ENCODE peak calls at places on chromosomes 7 and 10, in nine cellular contexts. X is tibial nerve, K is Peyer's patch, Z is IMR-90, S is A549, G is GM12892, J is transverse colon, Q is ovary, A is suprapubic skin. N is an unnamed sample.

GRCh38 chr7:34061175-34061574 is 155.8 kb downstream of the BMPER start:
- DNase-seq in K (no peak), S (peak; percentile 36), J (no peak), A (no peak), Q (no peak), X (no peak), G (no peak), Z (peak; percentile 93), N (no peak)

GRCh38 chr10:30591249-30591670 is 38.3 kb downstream of the LYZL2 start:
- DNase-seq in G (no peak), S (peak; percentile 48), Q (peak; percentile 24), A (no peak), Z (peak; percentile 53), X (no peak), K (no peak), J (peak; percentile 29), N (no peak)

GRCh38 chr7:121459148-121459547 is 63.0 kb upstream of the FAM3C start:
- DNase-seq in X (no peak), A (no peak), Q (no peak), J (no peak), S (no peak), K (no peak), Z (no peak), G (no peak), N (no peak)

GRCh38 chr7:12643644-12644043 is 43.8 kb upstream of the ARL4A start:
- DNase-seq in Q (no peak), A (no peak), J (no peak), K (no peak), Z (no peak), X (no peak), S (no peak), G (no peak), N (no peak)

GRCh38 chr7:129829677-129830631 is 122.8 kb downstream of the UBE2H start:
- DNase-seq in G (no peak), A (peak; percentile 74), Q (peak; percentile 93), Z (peak; percentile 81), S (peak; percentile 58), X (no peak), J (peak; percentile 65), K (peak; percentile 58), N (no peak)

GRCh38 chr10:44416021-44416758 is 31.3 kb upstream of the CXCL12 start:
- DNase-seq in X (no peak), Z (no peak), A (no peak), S (no peak), K (no peak), G (no peak), Q (no peak), J (no peak), N (no peak)

GRCh38 chr7:14446829-14447228 is 455.7 kb downstream of the DGKB start:
- DNase-seq in X (no peak), G (no peak), J (no peak), K (no peak), A (no peak), Q (no peak), Z (no peak), S (no peak), N (no peak)

GRCh38 chr10:32210306-32211045 is 136.5 kb downstream of the EPC1 start:
- DNase-seq in S (peak; percentile 75), G (no peak), Z (peak; percentile 59), J (peak; percentile 24), X (no peak), K (no peak), Q (no peak), A (no peak), N (peak; percentile 42)

GRCh38 chr7:144481863-144482262 is 78.4 kb upstream of the NOBOX start:
- DNase-seq in A (no peak), S (no peak), J (no peak), G (no peak), K (no peak), X (no peak), Z (no peak), Q (no peak), N (no peak)

GRCh38 chr7:123674399-123675091 is 18.9 kb downstream of the LMOD2 start:
- DNase-seq in X (no peak), Z (peak; percentile 13), K (no peak), A (no peak), Q (no peak), G (no peak), J (no peak), S (no peak), N (no peak)

GRCh38 chr7:69871886-69872592 is 273.8 kb downstream of the AUTS2 start:
- DNase-seq in S (no peak), X (no peak), K (no peak), G (no peak), A (no peak), J (no peak), Q (no peak), Z (no peak), N (no peak)

GRCh38 chr10:7818295-7819125 is at the start of gene TAF3:
- DNase-seq in J (peak; percentile 94), Z (peak; percentile 82), S (peak; percentile 49), X (peak; percentile 77), A (peak; percentile 94), K (peak; percentile 95), Q (peak; percentile 91), G (peak; percentile 75), N (peak; percentile 49)

GRCh38 chr10:106436123-106436740 is 728.3 kb downstream of the SORCS1 start:
- DNase-seq in K (no peak), S (no peak), Z (peak; percentile 26), X (no peak), G (no peak), J (no peak), A (no peak), Q (no peak), N (no peak)

GRCh38 chr7:74240482-74240881 is 13.7 kb downstream of the RFC2 start:
- DNase-seq in K (peak; percentile 80), S (no peak), Q (no peak), J (peak; percentile 35), A (no peak), Z (no peak), G (no peak), X (no peak), N (no peak)

GRCh38 chr7:134553976-134554375 is 5.1 kb downstream of the AKR1B15 start:
- DNase-seq in X (no peak), Q (no peak), Z (peak; percentile 5), A (no peak), G (no peak), S (no peak), K (no peak), J (no peak), N (no peak)

GRCh38 chr10:49679480-49679893 is at the start of gene C10orf53:
- DNase-seq in G (no peak), Q (no peak), S (no peak), K (no peak), Z (peak; percentile 16), J (no peak), X (no peak), A (no peak), N (no peak)

GRCh38 chr7:47278043-47278442 is 303.9 kb downstream of the TNS3 start:
- DNase-seq in A (no peak), S (no peak), X (no peak), G (no peak), J (no peak), K (no peak), Z (no peak), Q (no peak), N (no peak)

GRCh38 chr7:47281161-47281560 is 300.8 kb downstream of the TNS3 start:
- DNase-seq in A (peak; percentile 50), Z (no peak), G (no peak), J (no peak), X (no peak), S (no peak), K (no peak), Q (no peak), N (no peak)

GRCh38 chr7:47280114-47280513 is 301.8 kb downstream of the TNS3 start:
- DNase-seq in A (peak; percentile 11), Q (no peak), Z (no peak), X (no peak), J (no peak), G (no peak), K (no peak), S (no peak), N (no peak)

GRCh38 chr7:47273974-47274766 is 307.7 kb downstream of the TNS3 start:
- DNase-seq in Q (no peak), Z (no peak), S (no peak), G (no peak), K (no peak), X (no peak), A (no peak), J (no peak), N (no peak)

GRCh38 chr7:47277321-47277781 is 304.6 kb downstream of the TNS3 start:
- DNase-seq in S (no peak), K (no peak), Q (no peak), G (no peak), J (no peak), Z (no peak), A (no peak), X (no peak), N (no peak)
- TF ChIP-seq POLR2A in S (no peak), K (no peak), Q (no peak), G (no peak), J (no peak), Z (no peak), A (no peak), X (no peak), N (no peak)

GRCh38 chr10:68332259-68333057 is at the start of gene PBLD:
- DNase-seq in Z (peak; percentile 74), X (peak; percentile 38), J (peak; percentile 77), S (peak; percentile 48), Q (peak; percentile 77), G (peak; percentile 27), A (peak; percentile 81), K (peak; percentile 84), N (peak; percentile 28)
- TF ChIP-seq POLR2A in Z (peak; percentile 89), X (peak; percentile 37), J (peak; percentile 84), S (peak; percentile 73), Q (peak; percentile 74), G (peak; percentile 71), A (peak; percentile 81), K (peak; percentile 63), N (peak; percentile 72)

DNA sequence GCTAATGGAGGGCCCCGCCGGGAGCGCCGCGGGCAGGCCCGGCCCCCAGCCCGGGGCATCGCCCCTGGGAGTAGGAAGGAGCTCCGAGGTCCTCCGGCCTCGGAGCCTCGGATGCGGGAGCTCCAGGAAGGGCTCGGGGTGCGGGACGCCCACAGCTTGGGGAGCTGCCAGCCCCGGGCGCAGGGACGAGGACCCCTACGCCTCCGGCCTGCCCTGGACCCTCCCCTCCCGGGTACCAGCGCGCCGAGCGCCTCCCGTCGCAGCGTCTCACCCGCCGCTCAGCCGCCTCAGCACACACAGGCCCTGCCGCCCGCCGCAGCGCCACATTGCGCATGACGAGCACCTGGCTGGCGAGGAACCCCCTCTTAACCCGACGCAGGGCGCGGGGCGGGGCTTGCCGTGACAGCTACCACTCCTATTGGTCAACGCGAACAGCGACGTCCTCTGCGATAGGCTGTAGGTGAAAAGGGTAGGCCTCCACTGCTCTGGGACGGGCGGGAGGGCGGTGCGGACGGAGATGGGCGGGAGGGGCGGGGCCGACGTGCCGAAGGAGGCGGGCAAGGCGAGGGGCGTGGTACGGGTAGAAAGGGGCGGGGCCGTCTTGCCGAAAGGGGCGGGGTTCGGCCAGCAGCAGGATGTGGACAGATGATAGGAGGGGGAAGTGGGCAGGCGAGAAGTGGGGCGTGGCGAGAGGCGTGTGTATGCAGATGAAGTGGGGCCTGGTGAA is at the start of gene PITRM1:
- DNase-seq in Q (peak; percentile 99), Z (peak; percentile 99), K (peak; percentile 99), G (peak; percentile 91), X (peak; percentile 99), S (peak; percentile 97), A (peak; percentile 99), J (peak; percentile 99), N (peak; percentile 87)
- TF ChIP-seq POLR2A in Q (peak; percentile 98), Z (peak; percentile 99), K (peak; percentile 97), G (peak; percentile 99), X (peak; percentile 93), S (peak; percentile 99), A (peak; percentile 98), J (peak; percentile 99), N (peak; percentile 100)

GRCh38 chr7:5614579-5614978 is 166.9 kb downstream of the RNF216 start:
- DNase-seq in A (no peak), J (no peak), Q (no peak), Z (no peak), G (no peak), K (no peak), X (no peak), S (no peak), N (no peak)
- TF ChIP-seq POLR2A in A (no peak), J (no peak), Q (no peak), Z (no peak), G (no peak), K (no peak), X (no peak), S (no peak), N (no peak)

N was measured in H54.